ENCODE peak calls at places on chromosomes 11 and 22, in ten cellular contexts. One of them, this sample, is unnamed.

GRCh38 chr22:30968924-30969531 is at the start of gene TUG1:
- DNase-seq in GM12892: peak; percentile 95
- DNase-seq in testis: peak; percentile 100
- DNase-seq in GOT3: peak; percentile 81
- DNase-seq in WTC11: peak; percentile 97
- DNase-seq in G401: peak; percentile 98
- DNase-seq in SW480: peak; percentile 96
- DNase-seq in ovary: peak; percentile 98
- DNase-seq in COR-L47: peak; percentile 99
- DNase-seq in KBM-7: peak; percentile 100
- DNase-seq in this sample: peak; percentile 96

GRCh38 chr22:45599836-45600577 is 71.6 kb upstream of the ATXN10 start:
- DNase-seq in KBM-7: no peak
- DNase-seq in COR-L47: peak; percentile 34
- DNase-seq in WTC11: no peak
- DNase-seq in testis: no peak
- DNase-seq in ovary: no peak
- DNase-seq in SW480: no peak
- DNase-seq in GOT3: no peak
- DNase-seq in GM12892: no peak
- DNase-seq in G401: no peak
- DNase-seq in this sample: no peak

GRCh38 chr11:90250970-90251369 is 28.1 kb upstream of the CHORDC1 start:
- DNase-seq in G401: no peak
- DNase-seq in COR-L47: no peak
- DNase-seq in testis: no peak
- DNase-seq in KBM-7: peak; percentile 46
- DNase-seq in ovary: no peak
- DNase-seq in GM12892: no peak
- DNase-seq in SW480: no peak
- DNase-seq in GOT3: no peak
- DNase-seq in WTC11: no peak
- DNase-seq in this sample: no peak

GRCh38 chr22:17091851-17092250 is 7.1 kb downstream of the IL17RA start:
- DNase-seq in GM12892: no peak
- DNase-seq in ovary: no peak
- DNase-seq in G401: no peak
- DNase-seq in KBM-7: no peak
- DNase-seq in SW480: no peak
- DNase-seq in GOT3: no peak
- DNase-seq in testis: no peak
- DNase-seq in WTC11: no peak
- DNase-seq in COR-L47: no peak
- DNase-seq in this sample: no peak

GRCh38 chr11:67054851-67055523 is 1.7 kb upstream of the RHOD start:
- DNase-seq in GOT3: no peak
- DNase-seq in WTC11: no peak
- DNase-seq in SW480: peak; percentile 76
- DNase-seq in KBM-7: no peak
- DNase-seq in GM12892: no peak
- DNase-seq in testis: peak; percentile 41
- DNase-seq in ovary: peak; percentile 65
- DNase-seq in G401: no peak
- DNase-seq in COR-L47: peak; percentile 82
- DNase-seq in this sample: no peak

GRCh38 chr11:98568011-98568410 is 452.7 kb upstream of the CNTN5 start:
- DNase-seq in GOT3: no peak
- DNase-seq in WTC11: no peak
- DNase-seq in ovary: no peak
- DNase-seq in GM12892: no peak
- DNase-seq in KBM-7: no peak
- DNase-seq in COR-L47: no peak
- DNase-seq in G401: no peak
- DNase-seq in testis: no peak
- DNase-seq in SW480: no peak
- DNase-seq in this sample: no peak

GRCh38 chr11:3000032-3000961 is 8.2 kb upstream of the NAP1L4 start:
- DNase-seq in GM12892: no peak
- DNase-seq in GOT3: no peak
- DNase-seq in KBM-7: no peak
- DNase-seq in testis: peak; percentile 91
- DNase-seq in SW480: no peak
- DNase-seq in G401: peak; percentile 40
- DNase-seq in ovary: no peak
- DNase-seq in COR-L47: peak; percentile 99
- DNase-seq in WTC11: no peak
- DNase-seq in this sample: no peak

GRCh38 chr11:113201055-113201818 is 113.1 kb upstream of the TTC12 start:
- DNase-seq in WTC11: peak; percentile 28
- DNase-seq in GM12892: no peak
- DNase-seq in GOT3: no peak
- DNase-seq in COR-L47: peak; percentile 16
- DNase-seq in ovary: no peak
- DNase-seq in testis: peak; percentile 36
- DNase-seq in KBM-7: no peak
- DNase-seq in G401: peak; percentile 91
- DNase-seq in SW480: no peak
- DNase-seq in this sample: no peak

GRCh38 chr22:50308597-50308935 is 1.1 kb upstream of the PLXNB2 start:
- DNase-seq in G401: no peak
- DNase-seq in COR-L47: no peak
- DNase-seq in KBM-7: peak; percentile 85
- DNase-seq in GM12892: no peak
- DNase-seq in testis: peak; percentile 82
- DNase-seq in WTC11: no peak
- DNase-seq in SW480: no peak
- DNase-seq in ovary: peak; percentile 76
- DNase-seq in GOT3: no peak
- DNase-seq in this sample: no peak

GRCh38 chr22:40310081-40310770 is 36.1 kb upstream of the ADSL start:
- DNase-seq in WTC11: no peak
- DNase-seq in GOT3: no peak
- DNase-seq in testis: no peak
- DNase-seq in SW480: no peak
- DNase-seq in ovary: no peak
- DNase-seq in GM12892: no peak
- DNase-seq in KBM-7: no peak
- DNase-seq in COR-L47: no peak
- DNase-seq in G401: no peak
- DNase-seq in this sample: no peak

GRCh38 chr11:70732493-70733206 is 334.3 kb downstream of the CTTN start:
- DNase-seq in GM12892: no peak
- DNase-seq in G401: no peak
- DNase-seq in COR-L47: no peak
- DNase-seq in KBM-7: no peak
- DNase-seq in ovary: no peak
- DNase-seq in testis: no peak
- DNase-seq in SW480: peak; percentile 23
- DNase-seq in WTC11: peak; percentile 8
- DNase-seq in GOT3: no peak
- DNase-seq in this sample: no peak

GRCh38 chr11:130785376-130786110 is 130.7 kb downstream of the SNX19 start:
- DNase-seq in ovary: no peak
- DNase-seq in SW480: no peak
- DNase-seq in GM12892: no peak
- DNase-seq in COR-L47: no peak
- DNase-seq in WTC11: no peak
- DNase-seq in testis: no peak
- DNase-seq in G401: no peak
- DNase-seq in GOT3: no peak
- DNase-seq in KBM-7: no peak
- DNase-seq in this sample: no peak

GRCh38 chr11:70470127-70470526 is 71.8 kb downstream of the CTTN start:
- DNase-seq in G401: no peak
- DNase-seq in COR-L47: no peak
- DNase-seq in GM12892: no peak
- DNase-seq in KBM-7: peak; percentile 89
- DNase-seq in SW480: no peak
- DNase-seq in GOT3: no peak
- DNase-seq in testis: no peak
- DNase-seq in WTC11: no peak
- DNase-seq in ovary: no peak
- DNase-seq in this sample: no peak

GRCh38 chr22:44648821-44649566 is 53.0 kb upstream of the PRR5 start:
- DNase-seq in G401: no peak
- DNase-seq in WTC11: no peak
- DNase-seq in KBM-7: no peak
- DNase-seq in testis: no peak
- DNase-seq in COR-L47: no peak
- DNase-seq in ovary: peak; percentile 61
- DNase-seq in GM12892: no peak
- DNase-seq in GOT3: no peak
- DNase-seq in SW480: no peak
- DNase-seq in this sample: no peak

GRCh38 chr11:61963282-61964057 is 4.0 kb downstream of the FTH1 start:
- DNase-seq in ovary: peak; percentile 27
- DNase-seq in testis: no peak
- DNase-seq in WTC11: no peak
- DNase-seq in KBM-7: peak; percentile 90
- DNase-seq in GM12892: no peak
- DNase-seq in SW480: peak; percentile 43
- DNase-seq in GOT3: no peak
- DNase-seq in COR-L47: no peak
- DNase-seq in G401: no peak
- DNase-seq in this sample: no peak

GRCh38 chr22:49023161-49023878 is 804.4 kb downstream of the BRD1 start:
- DNase-seq in GOT3: no peak
- DNase-seq in WTC11: no peak
- DNase-seq in COR-L47: no peak
- DNase-seq in testis: no peak
- DNase-seq in SW480: no peak
- DNase-seq in ovary: no peak
- DNase-seq in GM12892: no peak
- DNase-seq in KBM-7: no peak
- DNase-seq in G401: no peak
- DNase-seq in this sample: no peak

GRCh38 chr11:118211006-118211405 is 13.8 kb downstream of the JAML start:
- DNase-seq in WTC11: peak; percentile 38
- DNase-seq in SW480: no peak
- DNase-seq in COR-L47: no peak
- DNase-seq in GOT3: no peak
- DNase-seq in KBM-7: no peak
- DNase-seq in GM12892: no peak
- DNase-seq in testis: no peak
- DNase-seq in G401: peak; percentile 65
- DNase-seq in ovary: no peak
- DNase-seq in this sample: no peak

GRCh38 chr22:20239951-20240773 is 28.0 kb downstream of the RTN4R start:
- DNase-seq in SW480: no peak
- DNase-seq in testis: peak; percentile 55
- DNase-seq in ovary: peak; percentile 79
- DNase-seq in COR-L47: no peak
- DNase-seq in KBM-7: peak; percentile 51
- DNase-seq in G401: no peak
- DNase-seq in GM12892: no peak
- DNase-seq in GOT3: no peak
- DNase-seq in WTC11: peak; percentile 36
- DNase-seq in this sample: no peak